ENCODE peak calls at places on chromosome 16, in four cellular contexts. Q is foreskin fibroblast, C is tibial artery, G is prostate gland. L is an unnamed sample.

GRCh38 chr16:18983565-18984424 is at the start of gene TMC7:
- DNase-seq in G (peak), C (peak), Q (peak), L (peak)

GRCh38 chr16:47886631-47887415 is 269.0 kb downstream of the ABCC12 start:
- DNase-seq in Q (no peak), C (no peak), G (no peak), L (peak)

GRCh38 chr16:63326736-63327339 is 1290.6 kb upstream of the CDH8 start:
- DNase-seq in C (no peak), Q (no peak), G (no peak), L (no peak)

GRCh38 chr16:84214451-84215066 is 23.6 kb downstream of the ADAD2 start:
- DNase-seq in Q (no peak), C (no peak), G (no peak), L (no peak)

GRCh38 chr16:87611456-87611855 is 9.1 kb downstream of the JPH3 start:
- DNase-seq in G (no peak), C (no peak), Q (no peak), L (no peak)

GRCh38 chr16:22625948-22626347 is 115.3 kb downstream of the NPIPB5 start:
- DNase-seq in G (no peak), C (no peak), Q (peak), L (peak)

GRCh38 chr16:21301168-21301894 is 23.2 kb upstream of the CRYM start:
- DNase-seq in G (peak), C (peak), Q (peak), L (peak)

GRCh38 chr16:19783363-19783762 is 65.3 kb downstream of the IQCK start:
- DNase-seq in Q (no peak), C (no peak), G (no peak), L (peak)

GRCh38 chr16:15967223-15967546 is 17.8 kb downstream of the ABCC1 start:
- DNase-seq in Q (no peak), C (no peak), G (no peak), L (no peak)

GRCh38 chr16:35306915-35307314 is 1847.5 kb downstream of the TP53TG3F start:
- DNase-seq in C (no peak), G (peak), Q (no peak), L (no peak)

GRCh38 chr16:87580855-87581261 is 21.4 kb upstream of the JPH3 start:
- DNase-seq in C (no peak), Q (peak), G (no peak), L (peak)

GRCh38 chr16:66881560-66881959 is 1.2 kb downstream of the PDP2 start:
- DNase-seq in C (no peak), Q (no peak), G (no peak), L (no peak)

GRCh38 chr16:19179890-19180490 is 11.9 kb downstream of the SYT17 start:
- DNase-seq in C (peak), G (peak), Q (peak), L (no peak)

GRCh38 chr16:68003031-68003430 is 3.7 kb upstream of the DPEP2 start:
- DNase-seq in C (no peak), Q (peak), G (no peak), L (peak)

GRCh38 chr16:57540906-57541753 is 1.3 kb upstream of the ADGRG5 start:
- DNase-seq in G (no peak), Q (no peak), C (peak), L (no peak)

GRCh38 chr16:53071748-53072301 is 17.0 kb downstream of the CHD9 start:
- DNase-seq in G (no peak), C (peak), Q (no peak), L (no peak)

GRCh38 chr16:24993722-24994686 is 21.2 kb downstream of the ARHGAP17 start:
- DNase-seq in Q (peak), C (no peak), G (no peak), L (peak)

GRCh38 chr16:70740919-70741778 is 55.3 kb upstream of the MTSS2 start:
- DNase-seq in C (no peak), Q (peak), G (no peak), L (no peak)

GRCh38 chr16:73023320-73023719 is 24.6 kb downstream of the ZFHX3 start:
- DNase-seq in Q (no peak), G (no peak), C (no peak), L (no peak)

GRCh38 chr16:8959921-8960787 is 3.6 kb downstream of the USP7 start:
- DNase-seq in C (peak), G (no peak), Q (no peak), L (no peak)
- H3K4me3 ChIP-seq in C (no peak), G (no peak), Q (no peak), L (no peak)

GRCh38 chr16:30096862-30097563 is 1.0 kb upstream of the YPEL3 start:
- DNase-seq in G (no peak), Q (no peak), C (no peak), L (no peak)
- H3K4me3 ChIP-seq in G (no peak), Q (no peak), C (peak), L (peak)

GRCh38 chr16:28208131-28208530 is 3.6 kb downstream of the XPO6 start:
- DNase-seq in C (no peak), Q (no peak), G (no peak), L (no peak)
- H3K4me3 ChIP-seq in C (no peak), Q (no peak), G (no peak), L (no peak)

DNA sequence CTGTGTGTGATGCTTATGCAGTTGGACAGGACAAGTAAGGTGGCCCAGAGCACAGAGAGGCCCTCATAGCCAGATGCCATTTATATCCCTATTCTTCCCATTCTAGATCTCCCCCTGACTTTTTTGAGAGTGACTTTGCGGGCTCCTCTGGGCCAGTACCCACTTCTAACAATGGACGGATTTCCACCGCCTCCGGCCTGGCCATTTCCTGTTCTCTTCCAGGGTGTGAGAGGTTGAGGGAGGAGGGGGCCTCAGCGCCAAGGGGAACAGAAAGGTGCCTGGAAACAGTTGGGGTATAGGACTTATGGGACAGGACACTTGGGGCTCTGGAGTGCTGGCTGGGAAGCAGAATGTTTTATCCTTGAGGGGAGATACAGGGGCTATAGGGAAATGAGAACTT is 3.4 kb downstream of the TAOK2 start:
- DNase-seq in Q (no peak), C (no peak), G (no peak), L (no peak)
- H3K4me3 ChIP-seq in Q (no peak), C (no peak), G (no peak), L (no peak)

GRCh38 chr16:59170065-59170712 is 436.1 kb upstream of the GOT2 start:
- DNase-seq in G (no peak), Q (no peak), C (no peak), L (no peak)
- H3K4me3 ChIP-seq in G (no peak), Q (no peak), C (no peak), L (no peak)

GRCh38 chr16:3856367-3857141 is 24.0 kb downstream of the CREBBP start:
- DNase-seq in C (no peak), G (no peak), Q (no peak), L (no peak)
- H3K4me3 ChIP-seq in C (no peak), G (no peak), Q (no peak), L (no peak)

GRCh38 chr16:13953501-13953900 is 33.5 kb downstream of the ERCC4 start:
- DNase-seq in C (no peak), Q (no peak), G (no peak), L (no peak)

GRCh38 chr16:13958438-13958837 is 38.5 kb downstream of the ERCC4 start:
- DNase-seq in C (no peak), G (no peak), Q (no peak), L (no peak)

GRCh38 chr16:13957197-13958078 is 37.5 kb downstream of the ERCC4 start:
- DNase-seq in G (peak), C (peak), Q (peak), L (peak)

GRCh38 chr16:13959626-13960025 is 39.7 kb downstream of the ERCC4 start:
- DNase-seq in C (no peak), G (no peak), Q (no peak), L (no peak)

GRCh38 chr16:13956635-13957196 is 36.8 kb downstream of the ERCC4 start:
- DNase-seq in G (no peak), C (no peak), Q (no peak), L (no peak)
- H3K4me3 ChIP-seq in G (no peak), C (peak), Q (peak), L (peak)

GRCh38 chr16:4624015-4624826 is at the start of gene MGRN1:
- DNase-seq in Q (peak), C (peak), G (peak), L (peak)

GRCh38 chr16:4623593-4623992 is 1.0 kb upstream of the MGRN1 start:
- DNase-seq in G (no peak), Q (no peak), C (no peak), L (no peak)

GRCh38 chr16:4625617-4626159 is 1.1 kb downstream of the MGRN1 start:
- DNase-seq in G (no peak), Q (no peak), C (no peak), L (no peak)

GRCh38 chr16:4626396-4626795 is 1.8 kb downstream of the MGRN1 start:
- DNase-seq in C (no peak), Q (no peak), G (no peak), L (no peak)

GRCh38 chr16:4624827-4625616 is 396 bp downstream of the MGRN1 start:
- DNase-seq in Q (no peak), C (peak), G (no peak), L (peak)
- H3K4me3 ChIP-seq in Q (peak), C (peak), G (peak), L (peak)

GRCh38 chr16:17885659-17886200 is 415.0 kb upstream of the XYLT1 start:
- DNase-seq in C (no peak), G (no peak), Q (no peak), L (no peak)
- H3K4me3 ChIP-seq in C (no peak), G (no peak), Q (no peak), L (no peak)

GRCh38 chr16:75216127-75216526 is 2.7 kb upstream of the CTRB1 start:
- DNase-seq in Q (no peak), G (no peak), C (no peak), L (no peak)
- H3K4me3 ChIP-seq in Q (no peak), G (no peak), C (no peak), L (no peak)